ENCODE peak calls at places on chromosomes 7 and 10, in six cellular contexts. One of them, this sample, is unnamed.

GRCh38 chr7:28180364-28181147 is at the start of gene JAZF1:
- DNase-seq in aorta: peak; percentile 90
- DNase-seq in CD4-positive, CD25-positive, alpha-beta regulatory T cell: peak; percentile 43
- DNase-seq in heart right ventricle: peak; percentile 75
- DNase-seq in mesenchymal stem cell: peak; percentile 65
- DNase-seq in GM23248: peak; percentile 68
- DNase-seq in this sample: peak; percentile 88

GRCh38 chr7:108028111-108028510 is 25.1 kb upstream of the LAMB1 start:
- DNase-seq in aorta: no peak
- DNase-seq in mesenchymal stem cell: no peak
- DNase-seq in heart right ventricle: no peak
- DNase-seq in GM23248: no peak
- DNase-seq in CD4-positive, CD25-positive, alpha-beta regulatory T cell: no peak
- DNase-seq in this sample: no peak

GRCh38 chr10:117666131-117666530 is 123.6 kb downstream of the EMX2 start:
- DNase-seq in CD4-positive, CD25-positive, alpha-beta regulatory T cell: no peak
- DNase-seq in heart right ventricle: no peak
- DNase-seq in aorta: no peak
- DNase-seq in mesenchymal stem cell: no peak
- DNase-seq in GM23248: peak; percentile 46
- DNase-seq in this sample: no peak

GRCh38 chr7:28200598-28200997 is 20.0 kb upstream of the JAZF1 start:
- DNase-seq in CD4-positive, CD25-positive, alpha-beta regulatory T cell: no peak
- DNase-seq in mesenchymal stem cell: no peak
- DNase-seq in GM23248: no peak
- DNase-seq in aorta: no peak
- DNase-seq in heart right ventricle: no peak
- DNase-seq in this sample: no peak

GRCh38 chr7:141533149-141533949 is 17.9 kb upstream of the AGK start:
- DNase-seq in CD4-positive, CD25-positive, alpha-beta regulatory T cell: peak; percentile 78
- DNase-seq in GM23248: peak; percentile 82
- DNase-seq in heart right ventricle: peak; percentile 58
- DNase-seq in aorta: no peak
- DNase-seq in mesenchymal stem cell: peak; percentile 72
- DNase-seq in this sample: peak; percentile 94

GRCh38 chr10:92689663-92690210 is at the start of gene HHEX:
- DNase-seq in mesenchymal stem cell: peak; percentile 78
- DNase-seq in CD4-positive, CD25-positive, alpha-beta regulatory T cell: peak; percentile 39
- DNase-seq in aorta: peak; percentile 87
- DNase-seq in heart right ventricle: peak; percentile 58
- DNase-seq in GM23248: peak; percentile 58
- DNase-seq in this sample: peak; percentile 89

GRCh38 chr7:148962823-148963582 is 65.3 kb downstream of the PDIA4 start:
- DNase-seq in heart right ventricle: peak; percentile 70
- DNase-seq in CD4-positive, CD25-positive, alpha-beta regulatory T cell: peak; percentile 82
- DNase-seq in aorta: peak; percentile 83
- DNase-seq in mesenchymal stem cell: peak; percentile 78
- DNase-seq in GM23248: peak; percentile 82
- DNase-seq in this sample: peak; percentile 88

GRCh38 chr10:92240289-92241157 is 50.4 kb downstream of the CPEB3 start:
- DNase-seq in heart right ventricle: peak; percentile 80
- DNase-seq in aorta: no peak
- DNase-seq in CD4-positive, CD25-positive, alpha-beta regulatory T cell: peak; percentile 66
- DNase-seq in mesenchymal stem cell: peak; percentile 86
- DNase-seq in GM23248: peak; percentile 84
- DNase-seq in this sample: peak; percentile 85

GRCh38 chr7:121329460-121330052 is 756 bp downstream of the WNT16 start:
- DNase-seq in CD4-positive, CD25-positive, alpha-beta regulatory T cell: peak; percentile 18
- DNase-seq in aorta: no peak
- DNase-seq in heart right ventricle: no peak
- DNase-seq in GM23248: peak; percentile 26
- DNase-seq in mesenchymal stem cell: no peak
- DNase-seq in this sample: peak; percentile 33

GRCh38 chr10:93080350-93081046 is 6.8 kb downstream of the CYP26A1 start:
- DNase-seq in CD4-positive, CD25-positive, alpha-beta regulatory T cell: peak; percentile 43
- DNase-seq in mesenchymal stem cell: peak; percentile 59
- DNase-seq in GM23248: peak; percentile 66
- DNase-seq in heart right ventricle: peak; percentile 34
- DNase-seq in aorta: no peak
- DNase-seq in this sample: peak; percentile 81

GRCh38 chr7:56062382-56062781 is 1.7 kb upstream of the SUMF2 start:
- DNase-seq in GM23248: peak; percentile 75
- DNase-seq in CD4-positive, CD25-positive, alpha-beta regulatory T cell: peak; percentile 30
- DNase-seq in mesenchymal stem cell: peak; percentile 81
- DNase-seq in heart right ventricle: no peak
- DNase-seq in aorta: no peak
- DNase-seq in this sample: peak; percentile 58

GRCh38 chr7:158407581-158408331 is 179.9 kb downstream of the PTPRN2 start:
- DNase-seq in aorta: no peak
- DNase-seq in heart right ventricle: no peak
- DNase-seq in GM23248: peak; percentile 36
- DNase-seq in mesenchymal stem cell: peak; percentile 0
- DNase-seq in CD4-positive, CD25-positive, alpha-beta regulatory T cell: peak; percentile 31
- DNase-seq in this sample: peak; percentile 25

GRCh38 chr10:43683451-43684197 is 34.9 kb upstream of the ZNF32 start:
- DNase-seq in CD4-positive, CD25-positive, alpha-beta regulatory T cell: peak; percentile 13
- DNase-seq in aorta: no peak
- DNase-seq in mesenchymal stem cell: peak; percentile 25
- DNase-seq in heart right ventricle: no peak
- DNase-seq in GM23248: peak; percentile 58
- DNase-seq in this sample: peak; percentile 15

GRCh38 chr10:70169661-70170364 is 501 bp downstream of the SAR1A start:
- DNase-seq in CD4-positive, CD25-positive, alpha-beta regulatory T cell: peak; percentile 8
- DNase-seq in heart right ventricle: no peak
- DNase-seq in aorta: no peak
- DNase-seq in mesenchymal stem cell: peak; percentile 45
- DNase-seq in GM23248: peak; percentile 54
- DNase-seq in this sample: peak; percentile 70

GRCh38 chr10:129102906-129103693 is 363.9 kb upstream of the MGMT start:
- DNase-seq in heart right ventricle: no peak
- DNase-seq in CD4-positive, CD25-positive, alpha-beta regulatory T cell: no peak
- DNase-seq in aorta: no peak
- DNase-seq in GM23248: peak; percentile 66
- DNase-seq in mesenchymal stem cell: peak; percentile 22
- DNase-seq in this sample: no peak

GRCh38 chr10:21217748-21218367 is 307.6 kb downstream of the SKIDA1 start:
- DNase-seq in mesenchymal stem cell: no peak
- DNase-seq in GM23248: no peak
- DNase-seq in CD4-positive, CD25-positive, alpha-beta regulatory T cell: no peak
- DNase-seq in aorta: no peak
- DNase-seq in heart right ventricle: no peak
- DNase-seq in this sample: no peak

GRCh38 chr10:19063991-19064390 is 15.4 kb downstream of the MALRD1 start:
- DNase-seq in mesenchymal stem cell: no peak
- DNase-seq in GM23248: no peak
- DNase-seq in aorta: no peak
- DNase-seq in heart right ventricle: no peak
- DNase-seq in CD4-positive, CD25-positive, alpha-beta regulatory T cell: no peak
- DNase-seq in this sample: no peak

GRCh38 chr7:7257899-7258692 is 75.8 kb downstream of the C1GALT1 start:
- DNase-seq in GM23248: no peak
- DNase-seq in aorta: no peak
- DNase-seq in CD4-positive, CD25-positive, alpha-beta regulatory T cell: peak; percentile 39
- DNase-seq in mesenchymal stem cell: peak; percentile 29
- DNase-seq in heart right ventricle: no peak
- DNase-seq in this sample: peak; percentile 42

GRCh38 chr7:4794591-4795350 is 19.3 kb downstream of the AP5Z1 start:
- DNase-seq in GM23248: no peak
- DNase-seq in heart right ventricle: no peak
- DNase-seq in aorta: no peak
- DNase-seq in CD4-positive, CD25-positive, alpha-beta regulatory T cell: no peak
- DNase-seq in mesenchymal stem cell: peak; percentile 17
- DNase-seq in this sample: no peak

GRCh38 chr10:51371725-51372124 is 297.4 kb downstream of the PRKG1 start:
- DNase-seq in CD4-positive, CD25-positive, alpha-beta regulatory T cell: no peak
- DNase-seq in mesenchymal stem cell: peak; percentile 12
- DNase-seq in heart right ventricle: no peak
- DNase-seq in aorta: no peak
- DNase-seq in GM23248: peak; percentile 9
- DNase-seq in this sample: no peak

GRCh38 chr7:108002726-108003590 is at the start of gene LAMB1:
- DNase-seq in CD4-positive, CD25-positive, alpha-beta regulatory T cell: no peak
- DNase-seq in GM23248: peak; percentile 81
- DNase-seq in mesenchymal stem cell: peak; percentile 84
- DNase-seq in heart right ventricle: peak; percentile 77
- DNase-seq in aorta: peak; percentile 89
- DNase-seq in this sample: peak; percentile 89

GRCh38 chr7:134562136-134562535 is 13.2 kb downstream of the AKR1B15 start:
- DNase-seq in mesenchymal stem cell: peak; percentile 18
- DNase-seq in aorta: no peak
- DNase-seq in CD4-positive, CD25-positive, alpha-beta regulatory T cell: peak; percentile 35
- DNase-seq in heart right ventricle: no peak
- DNase-seq in GM23248: peak; percentile 36
- DNase-seq in this sample: peak; percentile 39

DNA sequence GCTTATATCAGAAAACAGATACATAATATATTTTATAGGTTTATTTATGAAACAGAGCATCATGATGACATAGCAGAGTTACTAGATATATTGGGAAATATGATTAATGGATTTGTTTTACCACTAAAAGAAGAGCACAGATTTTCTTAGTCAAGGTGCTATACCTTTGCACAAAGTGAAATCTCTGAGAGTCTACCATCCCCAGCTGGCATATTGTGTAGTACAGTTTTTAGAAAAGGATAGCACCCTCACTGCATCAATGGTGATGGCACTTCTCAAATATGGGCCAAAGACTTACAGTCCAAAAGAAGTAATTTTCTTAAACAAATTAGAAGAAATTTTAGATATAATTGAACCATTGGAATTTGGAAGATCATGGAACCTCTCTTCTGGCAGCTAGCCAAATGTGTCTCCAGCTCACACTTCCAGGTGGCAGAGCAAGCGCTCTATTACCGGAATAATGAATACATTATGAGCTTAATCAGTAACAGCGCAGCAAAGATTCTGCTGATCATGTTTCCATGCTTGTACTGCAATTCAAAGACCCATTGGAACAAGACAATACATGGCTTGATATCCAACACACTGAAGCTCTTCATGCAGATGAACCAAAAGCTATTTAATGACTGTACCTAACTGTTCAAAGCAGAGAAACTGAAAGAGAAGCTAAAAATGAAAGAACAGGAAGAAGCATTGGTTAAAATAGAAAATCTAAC is 21.9 kb upstream of the CREB3L2 start:
- DNase-seq in mesenchymal stem cell: no peak
- DNase-seq in GM23248: no peak
- DNase-seq in CD4-positive, CD25-positive, alpha-beta regulatory T cell: peak; percentile 28
- DNase-seq in aorta: no peak
- DNase-seq in heart right ventricle: no peak
- DNase-seq in this sample: no peak
- H3K9me3 ChIP-seq in mesenchymal stem cell: no peaks in the 10 kb centered on the region
- H3K9me3 ChIP-seq in GM23248: no peaks in the 10 kb centered on the region
- H3K9me3 ChIP-seq in CD4-positive, CD25-positive, alpha-beta regulatory T cell: no peaks in the 10 kb centered on the region
- H3K9me3 ChIP-seq in aorta: no peaks in the 10 kb centered on the region
- H3K9me3 ChIP-seq in heart right ventricle: no peaks in the 10 kb centered on the region
- H3K9me3 ChIP-seq in this sample: no peaks in the 10 kb centered on the region

GRCh38 chr10:103576862-103577261 is 83.4 kb downstream of the NEURL1 start:
- DNase-seq in aorta: no peak
- DNase-seq in GM23248: no peak
- DNase-seq in heart right ventricle: no peak
- DNase-seq in CD4-positive, CD25-positive, alpha-beta regulatory T cell: no peak
- DNase-seq in mesenchymal stem cell: no peak
- DNase-seq in this sample: no peak

GRCh38 chr10:103576076-103576471 is 82.6 kb downstream of the NEURL1 start:
- DNase-seq in CD4-positive, CD25-positive, alpha-beta regulatory T cell: no peak
- DNase-seq in mesenchymal stem cell: no peak
- DNase-seq in GM23248: no peak
- DNase-seq in heart right ventricle: no peak
- DNase-seq in aorta: no peak
- DNase-seq in this sample: no peak

GRCh38 chr10:103575416-103576075 is 82.0 kb downstream of the NEURL1 start:
- DNase-seq in mesenchymal stem cell: no peak
- DNase-seq in CD4-positive, CD25-positive, alpha-beta regulatory T cell: no peak
- DNase-seq in heart right ventricle: no peak
- DNase-seq in aorta: no peak
- DNase-seq in GM23248: no peak
- DNase-seq in this sample: no peak

GRCh38 chr10:103572597-103573321 is 79.3 kb downstream of the NEURL1 start:
- DNase-seq in mesenchymal stem cell: peak; percentile 10
- DNase-seq in CD4-positive, CD25-positive, alpha-beta regulatory T cell: no peak
- DNase-seq in aorta: no peak
- DNase-seq in heart right ventricle: no peak
- DNase-seq in GM23248: peak; percentile 20
- DNase-seq in this sample: no peak

DNA sequence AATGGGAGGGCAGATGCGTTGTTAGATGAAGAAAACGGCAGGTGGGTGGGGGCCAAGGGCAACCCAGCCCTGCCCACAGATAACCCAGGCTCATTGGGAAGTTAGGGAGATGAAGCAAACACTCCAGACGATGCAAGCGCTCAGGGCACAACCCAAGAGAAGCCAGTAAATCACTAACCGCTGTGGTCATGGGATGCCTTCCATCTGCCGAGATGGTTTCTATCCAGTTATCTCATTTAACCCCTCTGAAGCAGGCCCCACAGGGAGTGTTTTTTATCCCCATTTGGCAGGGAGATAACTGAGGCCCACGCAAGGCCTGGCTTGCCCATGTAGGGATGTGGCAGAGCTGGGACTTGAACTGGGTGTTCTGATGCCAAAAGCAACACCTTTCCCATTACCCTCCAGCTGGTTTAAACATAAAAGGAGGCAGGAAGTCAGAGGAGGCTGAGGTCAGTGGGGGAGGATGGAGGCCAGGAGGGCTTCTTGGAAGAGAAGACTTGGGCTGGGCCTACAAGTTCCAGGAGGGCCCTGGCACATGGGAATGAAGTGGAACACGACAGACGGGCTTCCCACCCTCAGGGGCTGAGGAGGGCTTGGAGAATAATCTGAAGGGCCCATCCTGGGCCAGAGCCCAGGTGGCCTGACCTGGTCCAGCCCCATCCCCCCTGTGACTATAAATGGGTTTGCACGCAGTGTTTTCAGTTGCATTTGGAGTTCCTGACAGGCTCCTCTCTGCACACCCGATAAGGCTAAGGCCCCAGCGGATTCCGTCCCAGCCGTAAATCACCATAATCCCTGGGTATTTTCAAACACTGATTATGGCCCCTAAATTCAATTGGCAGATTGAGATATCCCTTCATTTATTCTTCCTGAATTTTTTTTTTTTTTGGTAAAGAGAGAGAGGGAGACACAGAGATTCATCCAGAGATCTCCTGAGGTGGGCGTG is 80.9 kb downstream of the NEURL1 start:
- DNase-seq in aorta: no peak
- DNase-seq in mesenchymal stem cell: no peak
- DNase-seq in GM23248: no peak
- DNase-seq in CD4-positive, CD25-positive, alpha-beta regulatory T cell: no peak
- DNase-seq in heart right ventricle: no peak
- DNase-seq in this sample: no peak
- H3K9me3 ChIP-seq in aorta: no peaks in the 10 kb centered on the region
- H3K9me3 ChIP-seq in mesenchymal stem cell: no peaks in the 10 kb centered on the region
- H3K9me3 ChIP-seq in GM23248: no peaks in the 10 kb centered on the region
- H3K9me3 ChIP-seq in CD4-positive, CD25-positive, alpha-beta regulatory T cell: no peaks in the 10 kb centered on the region
- H3K9me3 ChIP-seq in heart right ventricle: no peaks in the 10 kb centered on the region
- H3K9me3 ChIP-seq in this sample: no peaks in the 10 kb centered on the region

GRCh38 chr10:49593998-49594397 is 16.1 kb upstream of the SLC18A3 start:
- DNase-seq in GM23248: no peak
- DNase-seq in aorta: no peak
- DNase-seq in mesenchymal stem cell: no peak
- DNase-seq in heart right ventricle: no peak
- DNase-seq in CD4-positive, CD25-positive, alpha-beta regulatory T cell: no peak
- DNase-seq in this sample: no peak
- H3K9me3 ChIP-seq in GM23248: no peaks in the 10 kb centered on the region
- H3K9me3 ChIP-seq in aorta: no peaks in the 10 kb centered on the region
- H3K9me3 ChIP-seq in mesenchymal stem cell: no peaks in the 10 kb centered on the region
- H3K9me3 ChIP-seq in heart right ventricle: no peaks in the 10 kb centered on the region
- H3K9me3 ChIP-seq in CD4-positive, CD25-positive, alpha-beta regulatory T cell: no peaks in the 10 kb centered on the region
- H3K9me3 ChIP-seq in this sample: no peaks in the 10 kb centered on the region

GRCh38 chr10:17282311-17282710 is 54.3 kb downstream of the VIM start:
- DNase-seq in aorta: no peak
- DNase-seq in CD4-positive, CD25-positive, alpha-beta regulatory T cell: no peak
- DNase-seq in mesenchymal stem cell: no peak
- DNase-seq in heart right ventricle: no peak
- DNase-seq in GM23248: no peak
- DNase-seq in this sample: no peak
- H3K9me3 ChIP-seq in aorta: peaks cover 6% of the 10 kb centered on the region
- H3K9me3 ChIP-seq in CD4-positive, CD25-positive, alpha-beta regulatory T cell: peaks cover 2% of the 10 kb centered on the region
- H3K9me3 ChIP-seq in mesenchymal stem cell: peaks cover 18% of the 10 kb centered on the region
- H3K9me3 ChIP-seq in heart right ventricle: peaks cover 2% of the 10 kb centered on the region
- H3K9me3 ChIP-seq in GM23248: no peaks in the 10 kb centered on the region
- H3K9me3 ChIP-seq in this sample: peaks cover 26% of the 10 kb centered on the region